ENCODE peak calls at places on chromosomes 13 and 19, in eight cellular contexts. T, P, G, B, N, I, D and V are unnamed samples.

GRCh38 chr13:59715591-59715990 is 448.1 kb downstream of the DIAPH3 start:
- DNase-seq in P (no peak), B (no peak), D (no peak), T (no peak), I (no peak), G (no peak), N (no peak), V (no peak)

GRCh38 chr13:44498969-44499368 is 77.2 kb downstream of the TSC22D1 start:
- DNase-seq in G (no peak), I (no peak), N (no peak), D (no peak), P (no peak), T (no peak), B (no peak), V (no peak)

GRCh38 chr19:13260883-13261653 is 110.9 kb downstream of the IER2 start:
- DNase-seq in D (no peak), T (no peak), B (no peak), P (no peak), G (peak; percentile 29), I (no peak), N (peak; percentile 95), V (no peak)

GRCh38 chr13:75986818-75987217 is 350.7 kb downstream of the LMO7 start:
- DNase-seq in B (no peak), G (no peak), N (no peak), I (no peak), P (no peak), D (no peak), T (no peak), V (no peak)

GRCh38 chr13:48160879-48161278 is 66.0 kb upstream of the MED4 start:
- DNase-seq in B (peak; percentile 84), D (no peak), G (no peak), P (peak; percentile 38), T (no peak), N (peak; percentile 75), I (no peak), V (no peak)

GRCh38 chr19:872266-872951 is 12.9 kb downstream of the CFD start:
- DNase-seq in D (peak; percentile 92), P (peak; percentile 81), B (no peak), I (peak; percentile 79), N (peak; percentile 59), G (peak; percentile 80), T (no peak), V (peak; percentile 38)

GRCh38 chr13:112806761-112807652 is 117.2 kb downstream of the ATP11A start:
- DNase-seq in N (no peak), D (no peak), G (no peak), T (no peak), I (no peak), P (no peak), B (no peak), V (no peak)

GRCh38 chr13:91174886-91175501 is 172.5 kb upstream of the MIR17HG start:
- DNase-seq in P (peak; percentile 28), D (no peak), I (no peak), B (no peak), T (no peak), G (no peak), N (no peak), V (no peak)

GRCh38 chr13:41554626-41555386 is 97.5 kb downstream of the RGCC start:
- DNase-seq in D (no peak), T (no peak), G (no peak), P (no peak), B (no peak), N (no peak), I (no peak), V (no peak)

GRCh38 chr19:10593148-10593547 is 6.0 kb upstream of the AP1M2 start:
- DNase-seq in B (no peak), N (no peak), I (no peak), T (no peak), P (no peak), D (no peak), G (no peak), V (no peak)

GRCh38 chr19:22422220-22422619 is at the start of gene ZNF98:
- DNase-seq in N (no peak), P (peak; percentile 56), B (no peak), D (no peak), G (no peak), T (no peak), I (no peak), V (no peak)

GRCh38 chr19:18224525-18225354 is 1.5 kb downstream of the PDE4C start:
- DNase-seq in P (peak; percentile 100), B (peak; percentile 95), D (peak; percentile 94), G (peak; percentile 90), I (peak; percentile 73), N (peak; percentile 99), T (peak; percentile 96), V (peak; percentile 97)

GRCh38 chr13:111323549-111323948 is 3.1 kb downstream of the TEX29 start:
- DNase-seq in I (no peak), P (no peak), B (no peak), N (no peak), G (no peak), D (no peak), T (no peak), V (no peak)

GRCh38 chr13:90197722-90198121 is 1149.8 kb upstream of the MIR17HG start:
- DNase-seq in I (no peak), D (no peak), T (no peak), B (no peak), G (no peak), N (peak; percentile 41), P (no peak), V (no peak)

GRCh38 chr13:35699181-35699580 is 222.7 kb upstream of the MAB21L1 start:
- DNase-seq in T (no peak), P (no peak), I (no peak), G (no peak), B (no peak), D (no peak), N (peak; percentile 78), V (no peak)

GRCh38 chr19:58361900-58362271 is 665 bp downstream of the ZNF497 start:
- DNase-seq in G (peak; percentile 60), T (peak; percentile 53), P (peak; percentile 69), I (peak; percentile 28), B (peak; percentile 23), N (peak; percentile 54), D (no peak), V (peak; percentile 69)

GRCh38 chr19:16661480-16662034 is 618 bp downstream of the TMEM38A start:
- DNase-seq in B (no peak), N (no peak), G (peak; percentile 22), P (peak; percentile 76), D (peak; percentile 41), T (no peak), I (no peak), V (peak; percentile 38)